ENCODE peak calls at places on chromosomes 11 and 22, in five cellular contexts. I is A549, F is HepG2, O is GM12878, K is K562. P is an unnamed sample.

GRCh38 chr11:44623716-44624491 is 58.4 kb downstream of the CD82 start:
- DNase-seq in O (no peak), F (no peak), K (no peak), I (no peak), P (no peak)

GRCh38 chr11:62144641-62145255 is 20.9 kb downstream of the INCENP start:
- DNase-seq in I (no peak), O (no peak), F (no peak), K (no peak), P (no peak)

GRCh38 chr11:125626381-125626950 is 1.5 kb downstream of the CHEK1 start:
- DNase-seq in F (peak), O (peak), I (no peak), K (no peak), P (peak)

GRCh38 chr11:102473543-102473942 is 21.0 kb upstream of the TMEM123 start:
- DNase-seq in I (no peak), F (no peak), O (no peak), K (no peak), P (no peak)

GRCh38 chr11:94740975-94741707 is 27.0 kb upstream of the AMOTL1 start:
- DNase-seq in O (no peak), F (peak), K (peak), I (peak), P (peak)

GRCh38 chr11:118485273-118485672 is 42.0 kb upstream of the TTC36 start:
- DNase-seq in O (no peak), K (peak), I (no peak), F (no peak), P (no peak)

GRCh38 chr11:108213784-108214183 is 8.7 kb downstream of the NPAT start:
- DNase-seq in I (no peak), K (no peak), O (no peak), F (peak), P (no peak)

GRCh38 chr11:11211186-11211585 is 141.9 kb downstream of the CSNK2A3 start:
- DNase-seq in I (no peak), F (no peak), O (no peak), K (no peak), P (no peak)

GRCh38 chr22:39589880-39590279 is 19.3 kb downstream of the CACNA1I start:
- DNase-seq in I (no peak), F (no peak), O (no peak), K (no peak), P (no peak)

GRCh38 chr11:72816404-72816990 is 2.3 kb downstream of the ATG16L2 start:
- DNase-seq in O (no peak), I (no peak), K (no peak), F (no peak), P (no peak)

GRCh38 chr11:13297917-13298356 is 20.3 kb downstream of the BMAL1 start:
- DNase-seq in K (no peak), F (peak), O (no peak), I (no peak), P (no peak)

GRCh38 chr11:1140642-1141490 is 16.9 kb upstream of the MUC5AC start:
- DNase-seq in K (no peak), F (no peak), I (no peak), O (no peak), P (no peak)

GRCh38 chr11:12897867-12898266 is 111.2 kb upstream of the RASSF10 start:
- DNase-seq in O (no peak), I (no peak), F (no peak), K (no peak), P (no peak)

GRCh38 chr22:41354979-41355378 is 26.8 kb upstream of the TEF start:
- DNase-seq in O (no peak), F (no peak), K (no peak), I (no peak), P (no peak)

GRCh38 chr11:10664005-10664404 is 29.6 kb downstream of the IRAG1 start:
- DNase-seq in I (no peak), K (no peak), O (no peak), F (no peak), P (no peak)

GRCh38 chr11:44047931-44048431 is at the start of gene ACCSL:
- DNase-seq in F (no peak), O (no peak), I (no peak), K (no peak), P (no peak)

GRCh38 chr11:97687106-97687505 is 1297.3 kb downstream of the JRKL start:
- DNase-seq in I (no peak), K (no peak), F (no peak), O (no peak), P (peak)

GRCh38 chr11:44316388-44317240 is 6.7 kb upstream of the ALX4 start:
- DNase-seq in I (peak), K (peak), O (no peak), F (no peak), P (peak)

GRCh38 chr11:36400768-36401455 is 104.8 kb downstream of the PRR5L start:
- DNase-seq in F (no peak), O (no peak), K (no peak), I (no peak), P (no peak)

DNA sequence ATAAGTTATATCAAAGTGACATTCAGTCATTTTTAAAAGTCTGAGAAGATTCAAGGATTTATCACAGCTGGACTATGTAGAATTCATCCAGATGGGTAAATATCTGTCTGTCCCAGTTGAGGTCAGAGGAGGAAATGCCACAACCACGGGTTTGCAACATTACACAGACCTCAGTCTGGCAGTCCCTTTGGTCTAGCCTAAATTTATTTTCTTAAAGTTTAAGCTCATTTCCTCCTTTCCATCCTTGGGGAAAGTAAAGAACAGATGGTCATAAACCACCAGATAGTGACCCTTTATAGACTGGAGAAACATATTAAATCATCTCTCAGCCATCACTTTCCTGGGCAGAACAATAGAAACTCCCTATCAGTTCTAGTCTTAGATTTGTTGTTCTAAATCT is 238.4 kb upstream of the DDI1 start:
- DNase-seq in I (no peak), O (no peak), F (no peak), K (no peak), P (no peak)
- TF ChIP-seq JUNB in I (no peak), O (no peak), F (no peak), K (no peak), P (no peak)

DNA sequence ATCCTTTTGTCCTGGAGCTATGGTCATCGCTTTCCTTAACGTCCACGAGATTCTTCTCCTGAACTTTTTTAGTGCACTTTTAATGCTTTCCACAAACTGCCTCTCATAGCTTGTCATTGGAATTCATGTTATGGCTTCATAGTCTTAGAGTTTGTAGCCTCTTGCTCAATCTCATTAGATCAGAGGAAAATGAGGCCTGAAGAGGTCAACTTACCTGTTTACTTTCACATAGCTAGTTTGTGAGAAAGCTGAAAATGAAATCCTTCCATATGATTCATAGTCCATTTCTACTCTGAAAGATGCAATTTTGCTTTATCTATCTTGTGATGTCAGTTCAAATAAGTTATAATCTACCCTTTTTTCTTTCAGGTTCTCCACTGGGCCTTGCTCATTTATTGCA is 1747.2 kb upstream of the RAG2 start:
- DNase-seq in K (no peak), O (no peak), F (peak), I (no peak), P (no peak)
- TF ChIP-seq JUNB in K (no peak), O (no peak), F (no peak), I (no peak), P (no peak)

GRCh38 chr11:131668867-131669780 is 298.7 kb downstream of the NTM start:
- DNase-seq in K (peak), F (peak), O (no peak), I (peak), P (peak)
- TF ChIP-seq JUNB in K (no peak), F (no peak), O (no peak), I (no peak), P (no peak)

GRCh38 chr11:78459738-78460137 is 42.1 kb upstream of the GAB2 start:
- DNase-seq in I (no peak), F (no peak), O (no peak), K (no peak), P (no peak)

GRCh38 chr11:78465169-78465942 is 47.7 kb upstream of the GAB2 start:
- DNase-seq in I (no peak), O (peak), F (no peak), K (no peak), P (no peak)

DNA sequence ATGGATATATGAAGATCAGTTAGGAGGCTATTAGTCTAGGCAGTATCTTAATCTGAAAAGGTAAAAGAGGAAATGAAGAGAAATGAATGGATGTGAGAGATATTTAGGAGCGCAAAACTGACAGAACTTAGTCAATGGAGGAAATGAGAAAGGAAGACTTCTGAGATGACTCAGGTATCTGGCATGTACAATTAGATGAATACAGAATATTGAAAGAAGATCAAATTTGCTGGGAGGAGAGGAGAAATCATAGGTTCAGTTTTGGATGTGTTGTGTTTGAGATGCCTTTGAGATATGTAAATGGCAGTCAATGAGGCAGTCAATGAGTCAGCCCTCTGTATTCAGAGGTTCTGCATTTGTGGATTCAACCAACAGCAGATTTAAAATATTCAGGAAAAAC is 42.8 kb upstream of the GAB2 start:
- DNase-seq in F (no peak), O (no peak), I (no peak), K (no peak), P (no peak)
- TF ChIP-seq JUNB in F (no peak), O (peak), I (no peak), K (no peak), P (no peak)

DNA sequence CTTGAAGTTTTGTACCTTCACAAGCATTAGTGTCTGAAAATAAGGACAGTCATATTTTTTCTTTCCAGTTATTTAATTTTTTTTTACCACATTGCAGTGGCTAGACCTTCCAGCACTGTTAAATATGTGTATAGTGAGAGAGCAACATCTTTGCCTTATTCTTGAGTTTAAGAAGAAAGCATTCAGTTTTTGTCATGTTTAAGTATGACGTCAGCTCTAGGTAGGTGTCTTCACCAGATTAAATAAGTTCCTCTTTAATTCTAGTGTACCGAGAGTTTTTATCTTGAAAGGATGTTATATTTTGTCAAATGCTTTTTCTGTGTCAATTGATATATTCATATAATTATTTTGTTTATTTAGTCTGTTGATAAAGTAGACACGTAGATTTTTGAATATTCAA is 258.8 kb downstream of the FAM181B start:
- DNase-seq in I (no peak), O (no peak), K (no peak), F (no peak), P (no peak)
- TF ChIP-seq JUNB in I (no peak), O (no peak), K (no peak), F (no peak), P (no peak)

DNA sequence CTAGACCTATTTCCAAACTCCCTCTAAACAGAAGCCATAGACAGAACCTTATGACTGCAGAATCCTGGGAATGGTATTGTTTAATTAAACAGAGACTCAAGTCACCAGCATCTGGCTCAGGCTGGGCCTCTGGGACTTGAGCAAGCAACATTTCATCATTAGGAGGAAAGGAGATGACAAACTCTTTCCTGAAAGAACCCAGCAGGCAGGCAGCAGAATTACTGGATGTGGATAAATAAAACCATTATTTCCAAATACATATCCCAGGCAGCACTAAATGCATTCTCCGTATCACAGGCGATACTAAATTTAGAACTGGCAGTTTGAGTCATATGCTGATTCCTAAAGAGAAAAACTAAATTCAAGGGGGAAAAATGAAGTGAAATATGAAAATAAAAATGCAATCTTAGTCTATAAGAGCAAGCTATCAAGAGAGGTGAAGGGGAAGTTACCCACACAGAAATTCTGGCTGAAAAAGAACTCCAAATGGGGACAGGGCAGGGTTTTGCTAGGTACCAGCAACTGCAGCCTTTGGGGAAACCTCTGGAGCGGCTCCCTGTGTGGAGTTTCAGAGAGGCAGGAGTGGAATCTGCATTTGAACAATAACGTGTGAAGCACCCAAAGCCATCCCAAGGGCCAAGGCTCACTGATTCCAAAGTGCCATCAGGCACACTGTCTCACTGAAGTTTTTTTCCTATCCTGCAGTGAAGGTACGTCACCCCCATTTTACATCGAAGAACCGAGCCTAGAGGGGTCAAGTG is 87.6 kb downstream of the KCNC1 start:
- DNase-seq in I (no peak), F (no peak), O (no peak), K (no peak), P (peak)
- TF ChIP-seq JUNB in I (no peak), F (no peak), O (no peak), K (no peak), P (no peak)